ENCODE peak calls at places on chromosomes 3 and 15, in five cellular contexts. L is right atrium auricular region, N is kidney, R is psoas muscle, W is OCI-LY7. M is an unnamed sample.

GRCh38 chr3:128319741-128320141 is 146.9 kb downstream of the DNAJB8 start:
- DNase-seq in L (no peak), N (no peak), R (no peak), W (no peak), M (no peak)

GRCh38 chr3:133857767-133858166 is 37.9 kb downstream of the RAB6B start:
- DNase-seq in L (no peak), N (peak; percentile 59), R (no peak), W (no peak), M (peak; percentile 52)

GRCh38 chr3:65597952-65598413 is 440.7 kb downstream of the MAGI1 start:
- DNase-seq in L (no peak), N (peak; percentile 72), R (no peak), W (no peak), M (no peak)

GRCh38 chr3:43549626-43550025 is 72.2 kb downstream of the ANO10 start:
- DNase-seq in L (no peak), N (no peak), R (no peak), W (no peak), M (no peak)

GRCh38 chr3:123089611-123090301 is 22.9 kb downstream of the PDIA5 start:
- DNase-seq in L (no peak), N (peak; percentile 91), R (peak; percentile 63), W (no peak), M (peak; percentile 83)

GRCh38 chr15:43777293-43777819 is 590 bp upstream of the ELL3 start:
- DNase-seq in L (peak; percentile 83), N (peak; percentile 92), R (peak; percentile 76), W (peak; percentile 87), M (peak; percentile 91)

GRCh38 chr3:111800472-111800871 is 58.6 kb upstream of the PHLDB2 start:
- DNase-seq in L (no peak), N (no peak), R (no peak), W (no peak), M (no peak)

GRCh38 chr3:107676469-107677309 is 153.9 kb downstream of the BBX start:
- DNase-seq in L (no peak), N (no peak), R (no peak), W (peak; percentile 63), M (no peak)

GRCh38 chr3:57998366-57999283 is 9.6 kb upstream of the FLNB start:
- DNase-seq in L (no peak), N (no peak), R (no peak), W (peak; percentile 38), M (no peak)

GRCh38 chr15:54990793-54991192 is 205.9 kb downstream of the RSL24D1 start:
- DNase-seq in L (no peak), N (no peak), R (no peak), W (no peak), M (no peak)

GRCh38 chr3:39110041-39110639 is 2.7 kb downstream of the TTC21A start:
- DNase-seq in L (no peak), N (no peak), R (no peak), W (no peak), M (no peak)

GRCh38 chr3:49124991-49125670 is 4.5 kb upstream of the USP19 start:
- DNase-seq in L (no peak), N (no peak), R (no peak), W (peak; percentile 52), M (no peak)

GRCh38 chr3:128340904-128341555 is 125.7 kb downstream of the DNAJB8 start:
- DNase-seq in L (no peak), N (peak; percentile 45), R (no peak), W (no peak), M (no peak)

GRCh38 chr15:25535866-25536265 is 97.0 kb upstream of the UBE3A start:
- DNase-seq in L (no peak), N (no peak), R (no peak), W (no peak), M (no peak)

GRCh38 chr15:20341901-20342605 is 199.5 kb downstream of the GOLGA6L6 start:
- DNase-seq in L (peak; percentile 79), N (peak; percentile 95), R (peak; percentile 70), W (no peak), M (peak; percentile 89)

GRCh38 chr3:119796785-119797184 is 14.9 kb downstream of the NR1I2 start:
- DNase-seq in L (peak; percentile 26), N (no peak), R (no peak), W (no peak), M (no peak)
- H3K27ac ChIP-seq in L (no peak overlapping the region), N (no peak overlapping the region), R (no peak overlapping the region), W (no peak overlapping the region), M (no peak overlapping the region)

GRCh38 chr15:58077427-58077826 is 11.9 kb upstream of the ALDH1A2 start:
- DNase-seq in L (no peak), N (no peak), R (no peak), W (peak; percentile 5), M (no peak)
- TF ChIP-seq CTCF in L (peak; percentile 26), N (peak; percentile 31), R (no peak), W (peak; percentile 57), M (peak; percentile 14)

GRCh38 chr3:169662215-169663070 is 1.1 kb downstream of the MECOM start:
- DNase-seq in L (no peak), N (peak; percentile 96), R (peak; percentile 63), W (peak; percentile 73), M (peak; percentile 92)
- H3K27ac ChIP-seq in L (peak overlapping the region; percentile 90), N (peak overlapping the region; percentile 97), R (peak overlapping the region; percentile 64), W (no peak overlapping the region), M (peak overlapping the region; percentile 88)

GRCh38 chr3:115858995-115859807 is 235.9 kb downstream of the GAP43 start:
- DNase-seq in L (no peak), N (no peak), R (no peak), W (no peak), M (no peak)

GRCh38 chr3:115862099-115862498 is 238.8 kb downstream of the GAP43 start:
- DNase-seq in L (no peak), N (no peak), R (no peak), W (no peak), M (no peak)

GRCh38 chr3:115862824-115863223 is 239.5 kb downstream of the GAP43 start:
- DNase-seq in L (no peak), N (no peak), R (no peak), W (no peak), M (no peak)

GRCh38 chr3:115860766-115861165 is 237.5 kb downstream of the GAP43 start:
- DNase-seq in L (no peak), N (no peak), R (no peak), W (no peak), M (no peak)

DNA sequence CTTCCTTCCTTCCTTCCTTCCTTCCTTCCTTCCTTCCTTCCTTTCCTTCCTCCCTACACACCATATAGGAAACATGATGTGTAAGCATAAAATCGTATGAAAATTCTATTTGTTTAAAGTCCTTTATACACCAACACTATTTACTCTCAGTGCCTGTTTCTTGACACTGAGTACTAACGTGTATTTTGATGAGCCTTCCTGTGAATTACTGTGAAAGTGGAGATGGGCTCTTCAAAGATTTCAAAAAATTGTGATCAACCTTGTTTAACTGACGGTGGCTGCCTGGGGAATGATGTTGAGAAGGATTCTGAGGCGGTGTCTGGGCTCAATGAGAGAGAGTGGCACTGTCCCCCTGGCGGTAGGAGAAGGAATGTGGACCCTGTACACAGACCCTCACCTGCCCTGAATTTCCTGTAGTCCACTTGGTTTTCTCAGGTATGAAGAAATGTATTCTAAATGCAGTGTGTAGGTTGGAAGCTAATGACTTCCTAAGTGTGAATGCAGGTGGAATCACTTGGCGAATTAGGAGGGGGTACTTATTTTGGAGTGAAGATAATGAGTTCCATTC is 237.9 kb downstream of the GAP43 start:
- DNase-seq in L (no peak), N (no peak), R (no peak), W (no peak), M (no peak)
- TF ChIP-seq CTCF in L (no peak), N (no peak), R (no peak), W (peak; percentile 42), M (no peak)

GRCh38 chr3:193665370-193665989 is 72.5 kb downstream of the OPA1 start:
- DNase-seq in L (no peak), N (no peak), R (no peak), W (peak; percentile 58), M (no peak)
- H3K27ac ChIP-seq in L (no peak overlapping the region), N (no peak overlapping the region), R (no peak overlapping the region), W (no peak overlapping the region), M (no peak overlapping the region)

GRCh38 chr15:94524565-94524964 is 293.2 kb downstream of the MCTP2 start:
- DNase-seq in L (no peak), N (no peak), R (no peak), W (no peak), M (no peak)

GRCh38 chr15:94522125-94522524 is 290.8 kb downstream of the MCTP2 start:
- DNase-seq in L (no peak), N (no peak), R (no peak), W (no peak), M (no peak)

GRCh38 chr15:94523873-94524272 is 292.5 kb downstream of the MCTP2 start:
- DNase-seq in L (no peak), N (no peak), R (no peak), W (no peak), M (no peak)

DNA sequence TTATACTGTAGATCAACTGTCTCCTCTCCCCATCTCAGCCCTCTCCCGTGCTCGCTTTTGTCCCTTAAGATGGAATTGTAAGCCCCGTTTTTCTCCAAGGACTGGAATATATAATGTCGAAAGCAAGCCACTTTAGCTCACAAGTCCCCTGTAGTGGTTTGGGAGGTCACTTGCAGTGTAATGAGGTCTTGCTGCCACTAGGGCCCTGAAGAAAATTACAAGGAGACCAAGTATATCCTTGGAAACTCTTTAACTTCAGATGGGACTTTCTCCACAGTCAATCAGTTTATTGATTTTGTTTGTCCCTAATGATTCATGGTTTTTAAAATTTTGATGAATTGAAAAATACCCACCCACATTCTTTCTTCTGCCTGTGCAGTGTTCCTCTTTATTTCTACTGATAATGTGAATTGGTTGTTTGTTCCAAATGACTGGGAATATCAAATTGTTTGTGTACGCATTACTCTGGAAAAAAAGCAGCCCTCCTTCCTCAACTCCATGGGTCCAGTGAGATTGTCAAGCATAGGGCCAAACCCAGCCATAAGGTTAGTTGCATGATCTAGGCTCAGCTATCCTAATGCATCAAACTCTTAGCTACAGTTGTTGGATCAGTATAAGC is 294.8 kb downstream of the MCTP2 start:
- DNase-seq in L (no peak), N (no peak), R (no peak), W (peak; percentile 10), M (no peak)
- TF ChIP-seq CTCF in L (peak; percentile 37), N (no peak), R (no peak), W (peak; percentile 75), M (peak; percentile 33)

M was measured in upper lobe of right lung.